ENCODE peak calls at places on chromosomes 12 and 14, in seven cellular contexts. Q, K, P, X, H, V and T are unnamed samples.

GRCh38 chr14:69328317-69328716 is 68.4 kb downstream of the GALNT16 start:
- DNase-seq in Q (no peak), P (no peak), V (no peak), H (no peak), K (no peak), X (no peak), T (no peak)

GRCh38 chr12:99427104-99427503 is 220.4 kb upstream of the GARIN6 start:
- DNase-seq in X (no peak), H (no peak), V (no peak), P (no peak), K (no peak), Q (no peak), T (no peak)

GRCh38 chr12:130126023-130126432 is 36.2 kb upstream of the FZD10 start:
- DNase-seq in V (no peak), X (no peak), K (no peak), P (no peak), H (no peak), Q (no peak), T (no peak)

GRCh38 chr12:3558255-3558654 is 67.3 kb downstream of the PRMT8 start:
- DNase-seq in K (no peak), X (no peak), P (no peak), H (no peak), V (no peak), Q (no peak), T (no peak)

GRCh38 chr12:59737725-59738463 is 142.1 kb downstream of the SLC16A7 start:
- DNase-seq in Q (no peak), V (no peak), K (no peak), P (no peak), H (no peak), X (no peak), T (peak)

GRCh38 chr14:57389646-57390036 is 745 bp upstream of the NAA30 start:
- DNase-seq in Q (no peak), V (no peak), H (no peak), X (no peak), P (no peak), K (peak), T (no peak)

GRCh38 chr12:93177208-93178153 is 200.2 kb upstream of the NUDT4 start:
- DNase-seq in K (no peak), P (no peak), H (no peak), X (no peak), Q (no peak), V (no peak), T (no peak)

GRCh38 chr14:101055776-101056374 is 152.4 kb upstream of the RTL1 start:
- DNase-seq in H (no peak), Q (no peak), X (no peak), K (no peak), V (no peak), P (no peak), T (peak)

GRCh38 chr14:65045691-65046090 is 56.6 kb downstream of the MAX start:
- DNase-seq in Q (no peak), P (no peak), H (no peak), K (no peak), X (no peak), V (no peak), T (no peak)